ENCODE peak calls at places on chromosomes 5 and 9, in four cellular contexts. M is A549, E is H1, J is HepG2. A is an unnamed sample.

GRCh38 chr5:773517-774264 is 10.8 kb downstream of the ZDHHC11B start:
- DNase-seq in E (no peak), M (no peak), J (no peak), A (peak)

GRCh38 chr5:164672931-164673694 is 1167.7 kb downstream of the MAT2B start:
- DNase-seq in J (no peak), M (no peak), E (no peak), A (no peak)

GRCh38 chr5:90878081-90878480 is 319.5 kb downstream of the ADGRV1 start:
- DNase-seq in J (no peak), E (no peak), M (no peak), A (no peak)

GRCh38 chr5:41821051-41821450 is 49.2 kb downstream of the OXCT1 start:
- DNase-seq in M (no peak), J (no peak), E (no peak), A (no peak)

GRCh38 chr9:16864741-16865434 is 5.6 kb downstream of the BNC2 start:
- DNase-seq in E (no peak), M (no peak), J (no peak), A (no peak)

GRCh38 chr9:15078345-15078744 is 168.1 kb upstream of the FREM1 start:
- DNase-seq in E (no peak), M (no peak), J (no peak), A (no peak)

GRCh38 chr9:90641868-90642558 is 611 bp downstream of the DIRAS2 start:
- DNase-seq in M (no peak), J (no peak), E (no peak), A (no peak)

GRCh38 chr5:169006878-169007790 is 293.8 kb downstream of the SLIT3 start:
- DNase-seq in J (no peak), E (no peak), M (peak), A (no peak)

GRCh38 chr5:92222449-92222848 is 839.3 kb upstream of the ARRDC3 start:
- DNase-seq in M (no peak), J (no peak), E (no peak), A (no peak)

GRCh38 chr5:9596256-9596655 is 33.9 kb downstream of the TAS2R1 start:
- DNase-seq in J (no peak), E (no peak), M (no peak), A (no peak)

GRCh38 chr5:137583129-137583528 is 84.0 kb upstream of the SPOCK1 start:
- DNase-seq in J (no peak), E (no peak), M (no peak), A (no peak)

GRCh38 chr5:35303152-35303551 is 72.9 kb upstream of the PRLR start:
- DNase-seq in J (no peak), E (no peak), M (no peak), A (no peak)

GRCh38 chr5:151023651-151024050 is 3.3 kb downstream of the GPX3 start:
- DNase-seq in M (no peak), J (no peak), E (no peak), A (peak)

GRCh38 chr9:105053209-105053652 is 125.3 kb upstream of the ABCA1 start:
- DNase-seq in M (no peak), J (no peak), E (no peak), A (no peak)

GRCh38 chr9:23638011-23638410 is 188.0 kb downstream of the ELAVL2 start:
- DNase-seq in J (no peak), E (no peak), M (no peak), A (no peak)

GRCh38 chr5:74629326-74629725 is 11.2 kb downstream of the ENC1 start:
- DNase-seq in M (no peak), J (no peak), E (no peak), A (no peak)

GRCh38 chr5:96562614-96563013 is 99.6 kb upstream of the CAST start:
- DNase-seq in E (no peak), J (no peak), M (no peak), A (no peak)

GRCh38 chr5:42884326-42884725 is 72.6 kb upstream of the SELENOP start:
- DNase-seq in J (no peak), E (no peak), M (no peak), A (no peak)

GRCh38 chr5:75337366-75338021 is 474 bp downstream of the HMGCR start:
- DNase-seq in M (no peak), J (no peak), E (no peak), A (peak)

GRCh38 chr9:129415031-129415953 is 205.6 kb downstream of the C9orf50 start:
- DNase-seq in E (no peak), M (no peak), J (peak), A (no peak)

GRCh38 chr9:129411501-129412175 is 209.3 kb downstream of the C9orf50 start:
- DNase-seq in E (no peak), M (no peak), J (no peak), A (no peak)

GRCh38 chr9:129413537-129414376 is 207.1 kb downstream of the C9orf50 start:
- DNase-seq in J (peak), E (peak), M (peak), A (peak)

GRCh38 chr9:129414377-129415021 is 206.4 kb downstream of the C9orf50 start:
- DNase-seq in E (no peak), M (no peak), J (peak), A (no peak)

DNA sequence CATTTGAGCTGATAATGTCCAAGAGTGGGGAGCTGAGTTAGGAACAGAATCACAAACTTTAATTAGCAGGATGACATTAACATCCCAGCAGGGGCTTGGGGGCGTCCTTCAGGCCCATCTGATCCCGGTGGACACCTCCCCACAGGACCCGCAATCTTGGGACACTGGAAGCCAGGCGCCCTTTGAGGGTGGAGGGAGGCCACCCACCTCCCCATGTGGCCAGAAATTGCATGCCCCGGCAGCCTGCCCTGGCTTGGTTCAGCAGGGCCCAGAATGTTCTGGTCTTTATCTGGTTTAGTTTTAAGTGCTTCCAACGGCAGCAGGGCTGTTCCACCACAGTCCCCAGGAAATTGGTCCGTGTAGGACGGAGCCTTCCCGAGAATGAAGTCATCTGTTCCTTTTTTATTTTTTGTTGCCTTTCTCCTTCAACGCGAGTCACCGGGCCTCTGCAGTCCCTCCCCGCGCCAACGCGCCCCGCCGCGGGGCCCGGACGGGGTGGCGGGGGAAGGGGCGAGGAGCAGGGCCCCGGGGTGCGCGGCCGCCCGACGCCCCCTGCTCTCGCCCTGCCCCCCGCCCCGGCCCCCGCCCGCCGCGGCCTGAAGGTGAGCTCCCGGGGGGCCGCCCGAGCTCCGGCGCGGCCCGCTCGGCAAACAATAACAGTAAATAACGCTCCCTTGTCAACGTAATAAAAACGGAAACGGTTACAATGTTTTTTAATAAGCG is 207.9 kb downstream of the C9orf50 start:
- DNase-seq in E (no peak), M (peak), J (no peak), A (peak)
- TF ChIP-seq POLR2A in E (no peak), M (peak), J (no peak), A (peak)

GRCh38 chr5:38011641-38012188 is 171.9 kb upstream of the GDNF start:
- DNase-seq in J (no peak), M (no peak), E (no peak), A (no peak)
- TF ChIP-seq PHF8 in J (no peak), M (no peak), E (no peak), A (no peak)

DNA sequence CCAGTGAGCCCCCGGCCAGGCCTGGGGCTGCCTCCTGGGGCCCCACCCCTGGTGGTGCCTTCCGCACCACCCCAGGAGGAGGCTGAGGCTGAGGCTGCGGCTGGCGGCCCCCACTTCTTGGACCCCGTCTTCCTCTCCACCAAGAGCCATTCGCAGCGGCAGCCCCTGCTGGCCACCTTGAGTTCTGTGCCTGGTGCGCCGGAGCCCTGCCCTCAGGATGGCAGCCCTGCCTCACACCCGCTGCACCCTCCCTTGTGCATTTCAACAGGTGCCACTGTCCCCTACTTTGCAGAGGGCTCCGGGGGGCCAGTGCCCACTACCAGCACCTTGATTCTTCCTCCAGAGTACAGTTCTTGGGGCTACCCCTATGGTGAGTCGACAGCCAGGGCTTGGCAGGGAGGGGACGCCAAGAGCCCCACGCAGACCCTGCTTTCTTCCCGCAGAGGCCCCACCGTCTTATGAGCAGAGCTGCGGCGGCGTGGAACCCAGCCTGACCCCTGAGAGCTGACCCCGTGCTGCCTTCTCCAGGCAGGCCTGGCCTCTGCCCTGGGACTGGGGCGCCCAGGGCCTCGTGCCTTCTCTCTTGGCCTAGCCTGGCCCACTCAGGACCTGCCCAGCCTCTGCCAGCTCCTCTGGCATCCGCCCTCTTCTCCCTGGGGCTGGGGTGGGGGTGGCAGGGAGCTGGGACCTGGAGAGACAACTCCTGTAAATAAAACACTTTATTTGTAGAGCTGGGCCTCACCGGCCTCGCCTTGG is 4.0 kb upstream of the EHMT1 start:
- DNase-seq in J (no peak), M (no peak), E (no peak), A (no peak)
- TF ChIP-seq POLR2A in J (no peak), M (peak), E (no peak), A (no peak)

GRCh38 chr9:112059980-112060348 is 115.1 kb downstream of the SUSD1 start:
- DNase-seq in E (no peak), J (no peak), M (no peak), A (no peak)

GRCh38 chr9:112059145-112059979 is 115.7 kb downstream of the SUSD1 start:
- DNase-seq in M (peak), J (peak), E (no peak), A (peak)

GRCh38 chr9:112063151-112063550 is 111.9 kb downstream of the SUSD1 start:
- DNase-seq in M (no peak), E (no peak), J (no peak), A (no peak)

GRCh38 chr9:112064871-112065270 is 110.2 kb downstream of the SUSD1 start:
- DNase-seq in M (no peak), E (no peak), J (no peak), A (no peak)

DNA sequence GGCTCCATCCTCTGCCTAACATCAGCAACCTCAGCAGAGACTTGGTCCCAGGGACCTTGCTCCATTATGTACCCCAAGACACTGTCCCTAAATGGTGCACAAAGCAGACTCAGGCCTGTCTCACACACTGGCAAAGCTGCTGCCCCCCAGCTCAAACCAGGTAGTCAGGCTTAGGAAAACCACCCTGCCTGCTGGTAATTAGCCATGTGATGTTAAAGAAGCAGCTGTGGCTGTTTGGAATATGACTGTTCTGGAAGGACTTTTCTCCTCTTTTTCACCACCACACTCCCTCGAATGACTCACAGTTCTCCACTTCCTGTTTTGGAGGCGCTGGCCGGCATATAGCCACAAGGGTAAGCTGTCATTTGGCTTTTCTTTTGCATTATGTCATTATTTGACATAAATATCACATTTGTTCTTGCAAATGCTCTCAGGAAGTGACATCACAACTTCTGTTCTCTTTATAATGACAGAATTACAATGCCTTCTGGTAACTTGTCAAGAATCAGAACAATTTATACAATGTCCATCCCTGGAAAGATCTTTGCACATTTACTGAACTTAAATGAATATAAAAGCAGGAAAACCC is 113.9 kb downstream of the SUSD1 start:
- DNase-seq in M (peak), J (peak), E (no peak), A (peak)
- TF ChIP-seq PHF8 in M (no peak), J (no peak), E (no peak), A (no peak)